ENCODE peak calls at places on chromosomes 11 and 22, in nine cellular contexts. Q is uterus, O is ovary, F is heart left ventricle, Z is IMR-90, P is tibial nerve, U is A549, L is right lobe of liver, H is Peyer's patch. S is an unnamed sample.

GRCh38 chr11:101509911-101510310 is 73.9 kb downstream of the TRPC6 start:
- DNase-seq in Q (no peak), O (no peak), F (no peak), Z (no peak), P (no peak), U (no peak), L (no peak), H (no peak), S (no peak)

GRCh38 chr11:108802492-108802891 is 137.6 kb downstream of the DDX10 start:
- DNase-seq in Q (no peak), O (no peak), F (no peak), Z (no peak), P (no peak), U (no peak), L (no peak), H (no peak), S (no peak)

GRCh38 chr22:35102663-35103062 is 36.7 kb downstream of the ISX start:
- DNase-seq in Q (no peak), O (no peak), F (no peak), Z (peak), P (no peak), U (peak), L (no peak), H (peak), S (no peak)

GRCh38 chr22:37214431-37215025 is 2.3 kb upstream of the SSTR3 start:
- DNase-seq in Q (no peak), O (no peak), F (no peak), Z (no peak), P (no peak), U (no peak), L (peak), H (no peak), S (no peak)

GRCh38 chr11:73838443-73839122 is 38.1 kb downstream of the COA4 start:
- DNase-seq in Q (no peak), O (no peak), F (no peak), Z (peak), P (no peak), U (no peak), L (no peak), H (no peak), S (no peak)

GRCh38 chr22:49964136-49964492 is 3.5 kb downstream of the PIM3 start:
- DNase-seq in Q (peak), O (no peak), F (peak), Z (no peak), P (peak), U (no peak), L (peak), H (no peak), S (peak)

GRCh38 chr22:46098525-46099475 is 51.5 kb upstream of the PPARA start:
- DNase-seq in Q (no peak), O (no peak), F (no peak), Z (no peak), P (no peak), U (no peak), L (no peak), H (no peak), S (no peak)

GRCh38 chr22:46674367-46674781 is 54.2 kb downstream of the GRAMD4 start:
- DNase-seq in Q (peak), O (no peak), F (peak), Z (no peak), P (no peak), U (no peak), L (no peak), H (no peak), S (no peak)

GRCh38 chr11:126817523-126818450 is 182.8 kb downstream of the KIRREL3 start:
- DNase-seq in Q (no peak), O (no peak), F (no peak), Z (no peak), P (no peak), U (no peak), L (no peak), H (no peak), S (no peak)

GRCh38 chr22:25777870-25778269 is 35.9 kb downstream of the MYO18B start:
- DNase-seq in Q (no peak), O (no peak), F (no peak), Z (peak), P (no peak), U (peak), L (no peak), H (no peak), S (peak)

GRCh38 chr11:94926271-94926625 is 47.1 kb downstream of the CWC15 start:
- DNase-seq in Q (no peak), O (no peak), F (no peak), Z (peak), P (no peak), U (no peak), L (no peak), H (no peak), S (no peak)

GRCh38 chr11:94926698-94927237 is 46.6 kb downstream of the CWC15 start:
- DNase-seq in Q (peak), O (peak), F (peak), Z (peak), P (peak), U (peak), L (peak), H (no peak), S (peak)

GRCh38 chr11:94928146-94928995 is 45.0 kb downstream of the CWC15 start:
- DNase-seq in Q (no peak), O (no peak), F (no peak), Z (no peak), P (no peak), U (no peak), L (no peak), H (no peak), S (no peak)

GRCh38 chr11:94924074-94925031 is 49.0 kb downstream of the CWC15 start:
- DNase-seq in Q (no peak), O (no peak), F (no peak), Z (peak), P (no peak), U (no peak), L (no peak), H (no peak), S (no peak)

DNA sequence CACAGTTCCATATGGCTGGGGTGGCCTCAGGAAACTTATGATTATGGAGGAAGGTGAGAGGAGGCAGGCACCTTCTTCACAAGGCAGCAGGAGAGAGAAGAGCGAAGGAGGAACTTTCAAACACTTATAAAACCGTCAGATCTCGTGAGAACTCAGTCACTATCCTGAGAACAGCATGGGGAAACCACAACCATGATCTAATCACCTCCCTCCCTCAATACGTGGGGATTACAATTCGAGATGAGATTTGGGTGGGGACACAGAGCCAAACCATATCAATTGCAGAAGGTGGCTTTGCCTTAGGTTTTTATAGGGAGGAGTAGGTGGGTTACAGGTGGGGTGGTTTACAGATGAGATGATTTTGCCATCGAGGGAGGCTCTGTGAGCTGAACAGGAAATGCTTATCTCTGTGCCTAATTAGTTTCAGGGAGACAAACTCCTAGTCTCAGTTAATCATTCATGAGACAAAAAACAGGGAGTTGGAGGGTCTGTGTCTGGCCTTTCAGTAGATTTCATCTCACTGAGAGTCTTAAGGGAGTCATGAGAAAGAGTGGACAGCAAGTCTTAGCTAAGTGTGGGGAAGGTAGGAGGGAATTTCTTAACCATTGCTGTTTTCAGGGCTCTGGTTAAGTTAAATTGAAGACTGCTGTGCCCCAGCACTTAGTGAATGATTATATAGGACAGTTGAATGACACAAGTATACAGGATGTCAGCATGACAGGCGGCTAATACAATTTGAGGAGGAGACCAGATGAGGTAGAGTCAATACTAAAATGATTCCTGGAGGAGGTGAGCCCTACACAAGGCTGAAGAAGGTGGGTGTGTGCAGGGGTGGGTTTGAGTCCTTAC is 47.7 kb downstream of the CWC15 start:
- DNase-seq in Q (no peak), O (no peak), F (no peak), Z (no peak), P (no peak), U (no peak), L (no peak), H (no peak), S (no peak)
- TF ChIP-seq POLR2A in Q (no peak), O (no peak), F (no peak), Z (no peak), P (no peak), U (no peak), L (no peak), H (no peak), S (no peak)

GRCh38 chr11:78295347-78295746 is 106.6 kb downstream of the USP35 start:
- DNase-seq in Q (no peak), O (no peak), F (no peak), Z (no peak), P (no peak), U (no peak), L (no peak), H (no peak), S (no peak)

GRCh38 chr11:78289547-78290292 is 101.0 kb downstream of the USP35 start:
- DNase-seq in Q (no peak), O (no peak), F (no peak), Z (no peak), P (no peak), U (no peak), L (no peak), H (no peak), S (no peak)

GRCh38 chr11:78292109-78292803 is 103.5 kb downstream of the USP35 start:
- DNase-seq in Q (no peak), O (no peak), F (no peak), Z (no peak), P (no peak), U (no peak), L (no peak), H (no peak), S (no peak)

GRCh38 chr11:78290293-78291176 is 101.8 kb downstream of the USP35 start:
- DNase-seq in Q (no peak), O (no peak), F (no peak), Z (peak), P (no peak), U (peak), L (no peak), H (no peak), S (peak)

DNA sequence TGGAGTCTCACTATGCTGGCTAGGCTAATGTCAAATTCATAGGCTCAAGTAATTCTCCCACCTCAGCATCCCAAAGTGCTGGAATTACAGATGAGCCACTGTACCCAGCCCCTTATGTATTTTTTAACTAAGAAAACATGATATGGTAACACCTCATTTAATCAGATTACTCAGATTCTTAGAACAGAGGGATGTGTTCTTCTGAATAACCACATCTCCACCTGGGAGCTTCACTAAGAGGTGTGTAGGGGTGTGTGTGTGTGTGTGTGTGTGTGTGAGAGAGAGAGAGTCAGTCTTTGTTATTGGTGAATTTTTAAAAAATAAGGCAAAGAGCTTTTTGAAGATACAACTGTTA is 103.0 kb downstream of the USP35 start:
- DNase-seq in Q (no peak), O (no peak), F (no peak), Z (no peak), P (no peak), U (no peak), L (no peak), H (no peak), S (no peak)
- H3K27ac ChIP-seq in Q (no peak), O (no peak), F (no peak), Z (no peak), P (no peak), U (no peak), L (no peak), H (no peak), S (no peak)

GRCh38 chr11:14258177-14258935 is 100.6 kb downstream of the RRAS2 start:
- DNase-seq in Q (no peak), O (no peak), F (no peak), Z (peak), P (no peak), U (peak), L (no peak), H (no peak), S (no peak)
- TF ChIP-seq POLR2A in Q (no peak), O (no peak), F (no peak), Z (peak), P (no peak), U (no peak), L (no peak), H (peak), S (no peak)

GRCh38 chr22:42365942-42366660 is 66.1 kb downstream of the NFAM1 start:
- DNase-seq in Q (no peak), O (no peak), F (no peak), Z (no peak), P (no peak), U (no peak), L (no peak), H (no peak), S (no peak)
- H3K27ac ChIP-seq in Q (peak), O (no peak), F (peak), Z (no peak), P (peak), U (no peak), L (no peak), H (no peak), S (no peak)

GRCh38 chr22:23775779-23776375 is 3.2 kb downstream of the MMP11 start:
- DNase-seq in Q (no peak), O (no peak), F (no peak), Z (no peak), P (no peak), U (peak), L (no peak), H (no peak), S (no peak)
- TF ChIP-seq POLR2A in Q (no peak), O (no peak), F (no peak), Z (no peak), P (no peak), U (no peak), L (no peak), H (no peak), S (no peak)

GRCh38 chr11:83727251-83727650 is 441.1 kb upstream of the CCDC90B start:
- DNase-seq in Q (no peak), O (no peak), F (no peak), Z (no peak), P (no peak), U (no peak), L (no peak), H (no peak), S (peak)
- H3K27ac ChIP-seq in Q (no peak), O (no peak), F (no peak), Z (no peak), P (no peak), U (no peak), L (no peak), H (no peak), S (no peak)

DNA sequence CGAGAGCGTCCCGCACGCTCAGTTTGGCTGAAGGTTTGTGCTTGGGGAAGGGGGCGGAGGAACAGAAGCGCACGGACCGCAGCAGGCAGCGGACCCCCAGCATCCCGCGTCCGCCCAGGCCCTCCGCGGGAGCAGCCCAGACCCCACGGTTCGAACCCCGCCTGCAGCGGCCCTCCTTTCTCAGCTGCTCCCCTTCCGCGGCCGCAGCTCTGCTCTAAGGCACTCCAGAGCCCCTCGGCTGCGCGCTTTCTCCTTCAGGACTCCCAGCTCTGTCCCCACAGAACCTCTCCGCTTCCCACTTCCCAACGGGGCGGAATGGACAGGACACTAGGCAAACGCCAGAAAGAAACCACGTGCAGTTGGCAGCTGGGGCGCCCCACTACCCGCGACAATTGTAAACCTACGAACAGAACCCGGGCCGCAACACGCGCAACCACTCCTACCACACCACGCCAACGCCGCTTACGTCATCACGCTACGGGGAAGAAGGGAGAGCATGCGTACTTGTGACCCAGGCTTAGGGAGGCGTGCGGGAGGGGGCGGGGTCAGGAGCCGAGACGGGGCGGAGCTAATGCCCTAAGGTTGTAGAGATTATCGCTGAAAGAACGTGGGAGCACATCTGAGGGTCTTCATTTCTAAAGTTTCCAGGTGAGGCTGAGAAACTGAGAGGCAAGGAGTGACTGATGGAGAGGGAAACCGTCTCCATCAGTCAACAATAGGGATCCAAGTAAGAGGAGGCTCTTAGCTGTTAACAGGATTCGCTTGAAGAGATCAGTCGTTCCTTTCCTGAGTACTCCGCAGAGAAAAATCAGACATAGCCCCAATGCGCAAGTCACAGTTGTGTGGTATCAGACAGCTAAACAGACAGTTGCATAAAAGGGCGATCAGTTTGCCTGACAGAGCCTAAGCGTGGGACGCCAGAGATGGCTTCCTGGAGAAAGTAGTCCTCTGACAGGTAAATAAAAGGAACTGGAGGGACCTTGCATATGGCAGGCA is at the start of gene NARS2:
- DNase-seq in Q (peak), O (peak), F (peak), Z (peak), P (peak), U (peak), L (peak), H (peak), S (peak)
- TF ChIP-seq POLR2A in Q (peak), O (peak), F (no peak), Z (peak), P (peak), U (peak), L (peak), H (peak), S (peak)

GRCh38 chr11:34439521-34440258 is 956 bp downstream of the CAT start:
- DNase-seq in Q (no peak), O (no peak), F (no peak), Z (no peak), P (no peak), U (no peak), L (peak), H (peak), S (no peak)
- H3K27ac ChIP-seq in Q (peak), O (peak), F (peak), Z (peak), P (peak), U (peak), L (peak), H (peak), S (peak)

S was measured in body of pancreas.